ENCODE peak calls at places on chromosomes 6 and 20, in eight cellular contexts. M is fibroblast of the conjunctiva; G is heart left ventricle; H is A172; D is right lobe of liver; L is nephron progenitor cell; C is CD4-positive, alpha-beta T cell; Z is SW480. V is an unnamed sample.

GRCh38 chr20:59322101-59322500 is 21.7 kb downstream of the EDN3 start:
- DNase-seq in M (no peak), G (no peak), H (no peak), D (no peak), L (peak), C (no peak), Z (no peak), V (no peak)

GRCh38 chr6:31419842-31420241 is 16.4 kb downstream of the MICA start:
- DNase-seq in M (no peak), G (no peak), H (no peak), D (no peak), L (no peak), C (no peak), Z (no peak), V (peak)

GRCh38 chr20:36181934-36182603 is 27.5 kb downstream of the EPB41L1 start:
- DNase-seq in M (no peak), G (no peak), H (peak), D (no peak), L (no peak), C (no peak), Z (no peak), V (no peak)

GRCh38 chr20:37651932-37652331 is 41.9 kb upstream of the CTNNBL1 start:
- DNase-seq in M (no peak), G (peak), H (peak), D (peak), L (peak), C (no peak), Z (peak), V (peak)

GRCh38 chr6:148471624-148472494 is 129.2 kb downstream of the SASH1 start:
- DNase-seq in M (no peak), G (no peak), H (no peak), D (no peak), L (peak), C (no peak), Z (no peak), V (no peak)

GRCh38 chr6:88166901-88167624 is 916 bp upstream of the CNR1 start:
- DNase-seq in M (no peak), G (no peak), H (no peak), D (no peak), L (peak), C (no peak), Z (peak), V (no peak)

GRCh38 chr6:119717942-119718341 is 368.4 kb upstream of the MAN1A1 start:
- DNase-seq in M (no peak), G (no peak), H (no peak), D (no peak), L (no peak), C (no peak), Z (no peak), V (peak)

GRCh38 chr20:33859157-33859695 is 48.1 kb downstream of the CHMP4B start:
- DNase-seq in M (no peak), G (no peak), H (peak), D (no peak), L (no peak), C (peak), Z (no peak), V (no peak)

GRCh38 chr6:167469101-167469500 is 144.2 kb downstream of the TTLL2 start:
- DNase-seq in M (no peak), G (no peak), H (no peak), D (no peak), L (no peak), C (no peak), Z (no peak), V (no peak)

GRCh38 chr6:67875877-67876383 is 759.2 kb upstream of the ADGRB3 start:
- DNase-seq in M (no peak), G (no peak), H (no peak), D (no peak), L (no peak), C (no peak), Z (no peak), V (no peak)

GRCh38 chr6:44086931-44087574 is 40.2 kb downstream of the MRPL14 start:
- DNase-seq in M (no peak), G (peak), H (no peak), D (peak), L (no peak), C (no peak), Z (no peak), V (no peak)

GRCh38 chr6:39189915-39190544 is 39.2 kb downstream of the KCNK5 start:
- DNase-seq in M (no peak), G (no peak), H (no peak), D (no peak), L (peak), C (no peak), Z (no peak), V (peak)

GRCh38 chr6:43492673-43493072 is 15.3 kb downstream of the TJAP1 start:
- DNase-seq in M (no peak), G (no peak), H (no peak), D (no peak), L (no peak), C (no peak), Z (no peak), V (no peak)

GRCh38 chr20:4369798-4370124 is 351.9 kb upstream of the PRND start:
- DNase-seq in M (no peak), G (no peak), H (peak), D (no peak), L (no peak), C (no peak), Z (no peak), V (peak)

GRCh38 chr6:138393871-138394783 is 9.9 kb upstream of the HEBP2 start:
- DNase-seq in M (no peak), G (no peak), H (no peak), D (no peak), L (no peak), C (no peak), Z (no peak), V (no peak)

GRCh38 chr6:131255911-131256310 is 120.6 kb downstream of the AKAP7 start:
- DNase-seq in M (no peak), G (no peak), H (no peak), D (no peak), L (no peak), C (no peak), Z (peak), V (no peak)

GRCh38 chr6:11033825-11034224 is 10.3 kb downstream of the ELOVL2 start:
- DNase-seq in M (no peak), G (no peak), H (peak), D (no peak), L (no peak), C (no peak), Z (no peak), V (peak)

GRCh38 chr6:161057103-161058091 is 65.8 kb downstream of the MAP3K4 start:
- DNase-seq in M (no peak), G (no peak), H (no peak), D (no peak), L (no peak), C (no peak), Z (no peak), V (peak)

GRCh38 chr6:73262701-73263569 is at the start of gene KHDC1:
- DNase-seq in M (peak), G (peak), H (peak), D (peak), L (peak), C (peak), Z (no peak), V (peak)

GRCh38 chr6:4814212-4814611 is 38.0 kb downstream of the CDYL start:
- DNase-seq in M (no peak), G (no peak), H (no peak), D (no peak), L (no peak), C (no peak), Z (no peak), V (no peak)

GRCh38 chr6:105184921-105185320 is 5.1 kb upstream of the POPDC3 start:
- DNase-seq in M (peak), G (no peak), H (peak), D (no peak), L (no peak), C (no peak), Z (no peak), V (no peak)

GRCh38 chr6:17983712-17984111 is 3.7 kb downstream of the KIF13A start:
- DNase-seq in M (no peak), G (no peak), H (no peak), D (no peak), L (no peak), C (no peak), Z (no peak), V (no peak)